ENCODE peak calls at places on chromosome X, in four cellular contexts. One of them, this sample, is unnamed. For H3K4me1, the result is how much of the 10 kb centered on the place peaks cover.

GRCh38 chrX:41605144-41605543 is 83.6 kb upstream of the GPR34 start:
- DNase-seq in right cardiac atrium: no peak
- DNase-seq in small intestine: no peak
- DNase-seq in mammary epithelial cell: no peak
- DNase-seq in this sample: no peak

GRCh38 chrX:22652596-22652995 is 347.2 kb upstream of the DDX53 start:
- DNase-seq in mammary epithelial cell: no peak
- DNase-seq in right cardiac atrium: no peak
- DNase-seq in small intestine: peak
- DNase-seq in this sample: no peak

GRCh38 chrX:23980063-23980462 is 46.9 kb downstream of the KLHL15 start:
- DNase-seq in small intestine: no peak
- DNase-seq in right cardiac atrium: no peak
- DNase-seq in mammary epithelial cell: no peak
- DNase-seq in this sample: no peak

GRCh38 chrX:15343075-15343476 is 7.8 kb upstream of the PIGA start:
- DNase-seq in mammary epithelial cell: peak
- DNase-seq in small intestine: peak
- DNase-seq in right cardiac atrium: peak
- DNase-seq in this sample: no peak

GRCh38 chrX:13119386-13119785 is 75.0 kb upstream of the FAM9C start:
- DNase-seq in right cardiac atrium: no peak
- DNase-seq in mammary epithelial cell: peak
- DNase-seq in small intestine: no peak
- DNase-seq in this sample: no peak

GRCh38 chrX:49919617-49920016 is 2.8 kb upstream of the CLCN5 start:
- DNase-seq in right cardiac atrium: peak
- DNase-seq in mammary epithelial cell: no peak
- DNase-seq in small intestine: no peak
- DNase-seq in this sample: no peak

GRCh38 chrX:36867143-36867542 is 141.0 kb upstream of the FAM47C start:
- DNase-seq in right cardiac atrium: no peak
- DNase-seq in mammary epithelial cell: peak
- DNase-seq in small intestine: peak
- DNase-seq in this sample: no peak

GRCh38 chrX:13418126-13419091 is 98.6 kb upstream of the ATXN3L start:
- DNase-seq in right cardiac atrium: no peak
- DNase-seq in small intestine: no peak
- DNase-seq in mammary epithelial cell: peak
- DNase-seq in this sample: no peak

GRCh38 chrX:9902651-9903050 is 64.5 kb upstream of the CLDN34 start:
- DNase-seq in mammary epithelial cell: peak
- DNase-seq in right cardiac atrium: no peak
- DNase-seq in small intestine: no peak
- DNase-seq in this sample: no peak

GRCh38 chrX:17226736-17227135 is 148.3 kb upstream of the NHS start:
- DNase-seq in small intestine: no peak
- DNase-seq in mammary epithelial cell: no peak
- DNase-seq in right cardiac atrium: no peak
- DNase-seq in this sample: no peak

GRCh38 chrX:42697544-42697943 is 80.4 kb downstream of the PPP1R2C start:
- DNase-seq in mammary epithelial cell: no peak
- DNase-seq in right cardiac atrium: no peak
- DNase-seq in small intestine: peak
- DNase-seq in this sample: no peak

GRCh38 chrX:83108278-83108677 is 399.8 kb upstream of the POU3F4 start:
- DNase-seq in small intestine: no peak
- DNase-seq in right cardiac atrium: no peak
- DNase-seq in mammary epithelial cell: no peak
- DNase-seq in this sample: no peak

GRCh38 chrX:72046447-72046846 is 85.3 kb downstream of the RTL5 start:
- DNase-seq in small intestine: no peak
- DNase-seq in right cardiac atrium: no peak
- DNase-seq in mammary epithelial cell: no peak
- DNase-seq in this sample: no peak

GRCh38 chrX:332496-332860 is 13.9 kb upstream of the GTPBP6 start:
- DNase-seq in mammary epithelial cell: no peak
- DNase-seq in right cardiac atrium: no peak
- DNase-seq in small intestine: no peak
- DNase-seq in this sample: peak

GRCh38 chrX:7828594-7828993 is 14.4 kb upstream of the VCX start:
- DNase-seq in right cardiac atrium: no peak
- DNase-seq in mammary epithelial cell: no peak
- DNase-seq in small intestine: peak
- DNase-seq in this sample: no peak

GRCh38 chrX:103607385-103608304 is at the start of gene TCEAL3:
- DNase-seq in mammary epithelial cell: no peak
- DNase-seq in right cardiac atrium: peak
- DNase-seq in small intestine: no peak
- DNase-seq in this sample: peak

GRCh38 chrX:9682456-9682855 is 83.2 kb downstream of the GPR143 start:
- DNase-seq in small intestine: peak
- DNase-seq in mammary epithelial cell: no peak
- DNase-seq in right cardiac atrium: no peak
- DNase-seq in this sample: no peak

GRCh38 chrX:15468036-15468435 is 25.1 kb downstream of the PIR start:
- DNase-seq in small intestine: peak
- DNase-seq in right cardiac atrium: no peak
- DNase-seq in mammary epithelial cell: peak
- DNase-seq in this sample: peak

GRCh38 chrX:124555036-124555595 is 208.8 kb downstream of the SH2D1A start:
- DNase-seq in right cardiac atrium: no peak
- DNase-seq in mammary epithelial cell: peak
- DNase-seq in small intestine: no peak
- DNase-seq in this sample: no peak

GRCh38 chrX:109374276-109374960 is 107.5 kb downstream of the GUCY2F start:
- DNase-seq in small intestine: no peak
- DNase-seq in mammary epithelial cell: peak
- DNase-seq in right cardiac atrium: no peak
- DNase-seq in this sample: no peak

GRCh38 chrX:56792270-56793111 is 63.4 kb downstream of the NBDY start:
- DNase-seq in small intestine: no peak
- DNase-seq in mammary epithelial cell: no peak
- DNase-seq in right cardiac atrium: no peak
- DNase-seq in this sample: no peak

GRCh38 chrX:8305336-8305735 is 134.3 kb upstream of the VCX2 start:
- DNase-seq in right cardiac atrium: no peak
- DNase-seq in mammary epithelial cell: no peak
- DNase-seq in small intestine: no peak
- DNase-seq in this sample: no peak

GRCh38 chrX:55149242-55149641 is 60.4 kb downstream of the PAGE2 start:
- DNase-seq in mammary epithelial cell: no peak
- DNase-seq in small intestine: peak
- DNase-seq in right cardiac atrium: no peak
- DNase-seq in this sample: no peak

GRCh38 chrX:1045680-1046314 is 166.7 kb downstream of the CRLF2 start:
- DNase-seq in right cardiac atrium: no peak
- DNase-seq in mammary epithelial cell: no peak
- DNase-seq in small intestine: no peak
- DNase-seq in this sample: no peak

GRCh38 chrX:6695717-6696116 is 160.8 kb upstream of the VCX3A start:
- DNase-seq in mammary epithelial cell: no peak
- DNase-seq in small intestine: no peak
- DNase-seq in right cardiac atrium: no peak
- DNase-seq in this sample: no peak

GRCh38 chrX:53294024-53294648 is 12.8 kb upstream of the IQSEC2 start:
- DNase-seq in mammary epithelial cell: no peak
- DNase-seq in small intestine: peak
- DNase-seq in right cardiac atrium: no peak
- DNase-seq in this sample: no peak

GRCh38 chrX:68940601-68941000 is 111.8 kb downstream of the EFNB1 start:
- DNase-seq in small intestine: no peak
- DNase-seq in right cardiac atrium: no peak
- DNase-seq in mammary epithelial cell: no peak
- DNase-seq in this sample: no peak

GRCh38 chrX:137405449-137406140 is 160.3 kb upstream of the ZIC3 start:
- DNase-seq in small intestine: no peak
- DNase-seq in right cardiac atrium: no peak
- DNase-seq in mammary epithelial cell: no peak
- DNase-seq in this sample: no peak

GRCh38 chrX:76454456-76454927 is 27.0 kb downstream of the MAGEE1 start:
- DNase-seq in right cardiac atrium: no peak
- DNase-seq in small intestine: peak
- DNase-seq in mammary epithelial cell: peak
- DNase-seq in this sample: no peak

GRCh38 chrX:19094654-19095053 is 27.6 kb downstream of the ADGRG2 start:
- DNase-seq in mammary epithelial cell: no peak
- DNase-seq in right cardiac atrium: peak
- DNase-seq in small intestine: no peak
- DNase-seq in this sample: no peak

GRCh38 chrX:153657161-153657560 is 10.2 kb downstream of the DUSP9 start:
- DNase-seq in mammary epithelial cell: no peak
- DNase-seq in right cardiac atrium: no peak
- DNase-seq in small intestine: no peak
- DNase-seq in this sample: no peak

GRCh38 chrX:140157611-140158010 is 192.3 kb upstream of the CXorf66 start:
- DNase-seq in mammary epithelial cell: peak
- DNase-seq in small intestine: no peak
- DNase-seq in right cardiac atrium: no peak
- DNase-seq in this sample: no peak

GRCh38 chrX:66408507-66408906 is 230.4 kb downstream of the EDA2R start:
- DNase-seq in right cardiac atrium: no peak
- DNase-seq in mammary epithelial cell: peak
- DNase-seq in small intestine: peak
- DNase-seq in this sample: no peak

GRCh38 chrX:32483534-32484136 is 727.7 kb downstream of the DMD start:
- DNase-seq in small intestine: no peak
- DNase-seq in right cardiac atrium: no peak
- DNase-seq in mammary epithelial cell: no peak
- DNase-seq in this sample: no peak

DNA sequence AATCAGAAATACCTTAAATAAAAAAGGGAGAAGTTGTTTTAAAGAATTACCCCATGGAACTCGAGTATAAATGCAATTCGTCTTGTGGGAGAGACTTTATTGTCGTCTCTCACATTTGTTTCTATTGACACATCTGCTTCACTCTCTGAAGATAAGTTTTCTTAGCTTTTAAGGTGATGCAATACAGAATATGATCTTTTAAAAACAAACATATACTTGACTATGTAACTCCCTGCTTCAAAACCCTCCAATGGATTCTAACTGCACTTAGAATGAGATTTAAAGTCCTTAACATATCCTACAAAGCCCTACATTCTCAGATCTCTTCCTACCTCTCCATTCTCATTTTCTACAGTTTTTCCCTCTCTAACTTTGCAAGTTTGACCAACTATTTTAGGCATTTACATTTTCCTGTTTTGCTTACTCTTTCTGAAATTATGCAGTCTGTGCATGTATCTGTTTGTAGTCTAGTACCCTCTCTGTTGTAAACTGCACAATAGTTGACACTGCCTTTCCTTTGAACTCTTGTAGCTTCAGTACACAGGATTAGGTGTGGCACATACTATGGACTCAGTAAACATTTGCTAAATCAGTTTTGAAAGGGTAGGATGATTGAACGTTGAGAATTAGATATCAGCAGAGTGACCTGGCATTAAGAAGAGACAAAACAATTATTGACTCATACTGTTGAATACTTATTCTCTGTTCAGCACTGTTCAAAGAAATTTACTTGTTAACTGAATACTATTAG is 59.8 kb downstream of the AGTR2 start:
- DNase-seq in right cardiac atrium: no peak
- DNase-seq in small intestine: peak
- DNase-seq in mammary epithelial cell: no peak
- DNase-seq in this sample: no peak
- H3K27ac ChIP-seq in right cardiac atrium: no peak
- H3K27ac ChIP-seq in small intestine: no peak
- H3K27ac ChIP-seq in mammary epithelial cell: no peak
- H3K27ac ChIP-seq in this sample: no peak

GRCh38 chrX:46258356-46258755 is 286.9 kb downstream of the ZNF674 start:
- DNase-seq in mammary epithelial cell: no peak
- DNase-seq in right cardiac atrium: no peak
- DNase-seq in small intestine: no peak
- DNase-seq in this sample: no peak

GRCh38 chrX:46260502-46260901 is 284.7 kb downstream of the ZNF674 start:
- DNase-seq in mammary epithelial cell: peak
- DNase-seq in right cardiac atrium: no peak
- DNase-seq in small intestine: no peak
- DNase-seq in this sample: no peak

GRCh38 chrX:46263494-46263893 is 281.7 kb downstream of the ZNF674 start:
- DNase-seq in small intestine: peak
- DNase-seq in mammary epithelial cell: peak
- DNase-seq in right cardiac atrium: no peak
- DNase-seq in this sample: no peak

GRCh38 chrX:46257451-46257879 is 287.8 kb downstream of the ZNF674 start:
- DNase-seq in small intestine: no peak
- DNase-seq in mammary epithelial cell: peak
- DNase-seq in right cardiac atrium: no peak
- DNase-seq in this sample: no peak

GRCh38 chrX:46262299-46262698 is 282.9 kb downstream of the ZNF674 start:
- DNase-seq in small intestine: peak
- DNase-seq in right cardiac atrium: no peak
- DNase-seq in mammary epithelial cell: no peak
- DNase-seq in this sample: no peak
- H3K4me1 ChIP-seq in small intestine: under half
- H3K4me1 ChIP-seq in right cardiac atrium: under half
- H3K4me1 ChIP-seq in mammary epithelial cell: under half
- H3K4me1 ChIP-seq in this sample: under half

DNA sequence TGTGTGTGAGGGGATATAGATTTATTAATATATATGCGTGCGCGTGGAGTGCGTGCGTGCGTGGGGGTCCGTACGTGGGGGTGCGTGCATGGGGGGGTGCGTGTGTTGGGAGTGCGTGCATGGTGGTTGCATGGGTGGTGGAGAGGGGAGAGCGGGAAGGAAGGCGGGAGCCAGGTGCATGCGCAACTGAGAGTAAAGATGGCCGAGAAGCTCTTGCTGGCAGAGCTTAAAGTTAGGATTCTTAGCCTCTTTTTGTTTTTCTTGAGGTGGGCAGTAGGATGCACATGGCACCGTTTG is 45.8 kb downstream of the TEX13B start:
- DNase-seq in mammary epithelial cell: no peak
- DNase-seq in small intestine: no peak
- DNase-seq in right cardiac atrium: no peak
- DNase-seq in this sample: no peak
- H3K4me3 ChIP-seq in mammary epithelial cell: peak
- H3K4me3 ChIP-seq in small intestine: no peak
- H3K4me3 ChIP-seq in right cardiac atrium: no peak
- H3K4me3 ChIP-seq in this sample: no peak

DNA sequence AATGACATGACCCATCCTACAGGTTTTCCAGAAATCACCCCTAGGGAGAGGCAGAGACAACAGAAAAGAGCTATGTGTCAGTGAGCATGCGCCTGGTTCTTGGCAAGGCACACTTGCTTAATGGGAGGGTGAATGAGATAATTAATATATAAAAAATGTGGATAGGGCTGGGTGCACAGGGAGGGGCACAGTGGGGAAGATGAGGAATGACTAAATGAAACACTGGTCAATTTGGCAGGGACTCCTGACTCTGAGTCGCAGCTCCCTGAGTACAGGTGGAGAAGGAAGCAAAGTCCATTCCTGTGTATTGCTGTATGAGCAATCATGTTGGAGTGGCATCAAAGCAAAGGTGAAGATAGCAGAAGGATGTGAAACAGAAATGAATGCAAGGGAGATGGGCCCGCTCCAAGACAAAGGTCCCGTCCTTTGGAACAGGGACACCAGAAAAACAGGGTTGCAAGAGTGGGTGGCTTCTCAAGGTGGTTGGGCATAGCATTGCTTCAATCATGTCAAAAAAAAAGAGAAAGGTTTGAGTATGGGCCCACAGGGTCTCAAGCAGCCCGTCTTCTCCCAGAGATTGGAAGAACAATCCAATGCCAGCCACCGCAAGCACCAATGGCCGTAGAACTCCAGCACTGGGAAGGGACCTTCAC is 278.4 kb upstream of the AGTR2 start:
- DNase-seq in mammary epithelial cell: peak
- DNase-seq in small intestine: peak
- DNase-seq in right cardiac atrium: no peak
- DNase-seq in this sample: no peak
- H3K27ac ChIP-seq in mammary epithelial cell: no peak
- H3K27ac ChIP-seq in small intestine: peak
- H3K27ac ChIP-seq in right cardiac atrium: no peak
- H3K27ac ChIP-seq in this sample: peak